ENCODE peak calls at places on chromosomes 3 and 15, in four cellular contexts. Z is GM12878, I is HepG2, D is H1. T is an unnamed sample.
A peak's percentile ranks its signal among the peaks of the same experiment; 100 is the strongest.

GRCh38 chr3:22236490-22237271 is 485.7 kb upstream of the ZNF385D start:
- DNase-seq in Z (no peak), I (no peak), D (no peak), T (no peak)

GRCh38 chr15:81334768-81335447 is 11.0 kb upstream of the STARD5 start:
- DNase-seq in I (no peak), D (no peak), Z (no peak), T (no peak)

GRCh38 chr15:87597346-87598052 is 659.0 kb downstream of the NTRK3 start:
- DNase-seq in D (no peak), Z (no peak), I (no peak), T (no peak)

GRCh38 chr3:99999541-99999940 is 114.8 kb downstream of the FILIP1L start:
- DNase-seq in D (no peak), Z (no peak), I (no peak), T (no peak)

GRCh38 chr15:58438956-58439355 is 7.2 kb downstream of the LIPC start:
- DNase-seq in Z (no peak), I (peak; percentile 77), D (no peak), T (peak; percentile 36)

GRCh38 chr3:50815844-50816243 is 141.1 kb downstream of the DOCK3 start:
- DNase-seq in Z (no peak), D (no peak), I (no peak), T (no peak)

GRCh38 chr15:72796515-72797337 is 13.2 kb upstream of the ADPGK start:
- DNase-seq in I (no peak), D (peak; percentile 70), Z (no peak), T (no peak)

GRCh38 chr3:112199622-112200316 is 66.7 kb upstream of the GCSAM start:
- DNase-seq in I (no peak), Z (no peak), D (no peak), T (no peak)

GRCh38 chr15:82919231-82919886 is 33.2 kb downstream of the HOMER2 start:
- DNase-seq in I (peak; percentile 96), D (no peak), Z (no peak), T (no peak)

GRCh38 chr3:97698691-97699090 is 65.9 kb upstream of the ARL6 start:
- DNase-seq in D (no peak), Z (no peak), I (no peak), T (no peak)

GRCh38 chr3:141076821-141077571 is 25.8 kb downstream of the SPSB4 start:
- DNase-seq in I (no peak), D (no peak), Z (no peak), T (no peak)

GRCh38 chr3:177681852-177682251 is 484.6 kb upstream of the TBL1XR1 start:
- DNase-seq in D (no peak), Z (no peak), I (no peak), T (no peak)

GRCh38 chr15:58070801-58071418 is 5.4 kb upstream of the ALDH1A2 start:
- DNase-seq in I (peak; percentile 40), Z (no peak), D (peak; percentile 75), T (peak; percentile 63)

GRCh38 chr3:46825450-46825849 is 37.8 kb downstream of the MYL3 start:
- DNase-seq in Z (no peak), I (no peak), D (no peak), T (no peak)

GRCh38 chr3:77513541-77513940 is 473.6 kb downstream of the ROBO2 start:
- DNase-seq in Z (no peak), D (no peak), I (no peak), T (no peak)

GRCh38 chr3:49165771-49166751 is at the start of gene CCDC71:
- DNase-seq in Z (peak; percentile 20), D (peak; percentile 90), I (peak; percentile 43), T (peak; percentile 60)

DNA sequence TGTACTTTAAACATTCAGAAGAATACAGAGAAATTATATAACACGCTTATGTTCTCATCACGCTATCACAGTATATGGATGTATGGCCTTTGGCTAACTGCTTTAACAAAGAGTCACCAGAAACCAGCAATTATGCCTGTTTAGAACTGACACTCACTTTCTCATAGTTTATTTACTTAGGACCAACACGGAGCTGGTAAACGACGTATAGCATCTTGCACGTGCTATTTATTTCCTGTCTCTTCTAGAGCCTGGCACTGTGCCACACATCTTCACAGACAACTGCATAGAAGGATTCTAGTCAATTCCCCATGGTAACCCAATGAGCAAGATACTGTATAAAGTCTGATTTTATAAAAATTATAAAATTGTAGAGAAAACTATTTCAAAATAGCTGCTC is 43.6 kb downstream of the TBC1D2B start:
- DNase-seq in I (no peak), Z (no peak), D (no peak), T (no peak)
- TF ChIP-seq SUZ12 in I (no peak), Z (no peak), D (no peak), T (no peak)

GRCh38 chr15:90347666-90348065 is 4.4 kb upstream of the ZNF774 start:
- DNase-seq in Z (no peak), I (no peak), D (no peak), T (no peak)

GRCh38 chr15:90349072-90349471 is 3.0 kb upstream of the ZNF774 start:
- DNase-seq in I (no peak), Z (no peak), D (no peak), T (no peak)

GRCh38 chr15:90345859-90346258 is 6.2 kb upstream of the ZNF774 start:
- DNase-seq in D (no peak), Z (no peak), I (no peak), T (no peak)

GRCh38 chr15:90351479-90352108 is 490 bp upstream of the ZNF774 start:
- DNase-seq in D (peak; percentile 92), Z (no peak), I (no peak), T (no peak)

DNA sequence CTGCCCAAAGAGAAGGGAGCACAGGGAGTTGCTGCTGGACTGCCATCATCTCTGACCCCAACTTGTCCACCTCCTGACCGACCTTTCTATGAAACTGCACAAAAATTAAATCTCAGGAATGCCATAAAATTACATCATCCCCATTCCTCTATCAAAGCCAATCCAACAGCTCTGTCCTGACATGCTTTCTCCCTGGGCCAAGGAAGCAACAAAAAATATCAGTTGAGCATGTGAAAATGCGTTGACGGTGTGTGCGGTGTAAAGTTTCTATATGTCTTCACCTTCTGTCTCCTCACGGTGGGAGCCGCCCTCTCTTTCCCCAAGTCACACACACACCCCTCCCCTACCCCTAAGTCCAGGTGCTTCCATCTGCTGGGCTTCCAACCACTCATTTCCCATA is 3.6 kb upstream of the ZNF774 start:
- DNase-seq in D (no peak), I (no peak), Z (no peak), T (no peak)
- TF ChIP-seq ZNF274 in D (no peak), I (no peak), Z (no peak), T (no peak)

GRCh38 chr3:28989646-28990089 is 291.2 kb upstream of the RBMS3 start:
- DNase-seq in I (no peak), D (no peak), Z (peak; percentile 32), T (no peak)

DNA sequence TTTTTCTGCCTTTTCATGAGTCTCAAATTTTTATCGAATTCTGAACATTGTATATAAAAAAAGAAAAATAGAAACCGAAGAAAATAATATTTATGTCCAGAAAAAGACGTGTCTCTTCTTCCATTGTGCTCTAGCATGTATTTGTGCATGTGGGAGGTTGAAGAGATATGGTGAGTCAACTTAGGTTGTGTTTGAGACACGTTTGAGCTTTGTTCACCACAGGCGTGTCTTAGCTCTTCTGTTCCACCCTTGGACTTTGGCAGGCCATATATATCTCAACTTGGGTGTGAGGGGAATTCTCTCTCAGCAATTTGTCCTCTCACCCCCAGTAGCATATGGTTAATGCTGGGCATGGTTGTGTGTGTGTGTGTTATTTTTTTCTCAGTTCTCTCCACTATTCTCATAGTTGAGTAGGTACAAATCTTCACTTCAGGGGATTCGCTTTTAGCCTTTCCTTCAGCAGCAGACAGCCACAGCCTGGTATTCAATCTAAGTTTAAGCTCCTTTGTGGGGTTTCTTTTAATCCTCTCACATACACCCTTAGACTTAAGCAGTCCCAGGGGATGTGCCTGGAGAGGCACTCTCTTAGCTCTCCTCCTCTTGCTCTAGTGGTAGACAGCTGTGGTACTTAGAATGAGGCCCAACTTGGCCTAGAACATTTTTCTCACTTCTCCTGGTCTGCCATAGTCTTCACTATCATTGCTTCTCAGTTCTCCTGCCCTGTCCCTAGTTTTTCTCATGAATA is 286.5 kb upstream of the RBMS3 start:
- DNase-seq in I (no peak), Z (no peak), D (no peak), T (no peak)
- H3K4me3 ChIP-seq in I (no peak overlapping the region), Z (no peak overlapping the region), D (no peak overlapping the region), T (no peak overlapping the region)

GRCh38 chr15:45401665-45402161 is 23.4 kb upstream of the GATM start:
- DNase-seq in I (no peak), Z (no peak), D (no peak), T (no peak)

GRCh38 chr15:45407786-45408185 is 29.4 kb upstream of the GATM start:
- DNase-seq in Z (no peak), D (no peak), I (no peak), T (no peak)

GRCh38 chr15:45399381-45400212 is 21.3 kb upstream of the GATM start:
- DNase-seq in D (no peak), Z (no peak), I (peak; percentile 65), T (no peak)

GRCh38 chr15:45402162-45402954 is 24.0 kb upstream of the GATM start:
- DNase-seq in Z (peak; percentile 98), I (peak; percentile 97), D (peak; percentile 93), T (peak; percentile 82)

DNA sequence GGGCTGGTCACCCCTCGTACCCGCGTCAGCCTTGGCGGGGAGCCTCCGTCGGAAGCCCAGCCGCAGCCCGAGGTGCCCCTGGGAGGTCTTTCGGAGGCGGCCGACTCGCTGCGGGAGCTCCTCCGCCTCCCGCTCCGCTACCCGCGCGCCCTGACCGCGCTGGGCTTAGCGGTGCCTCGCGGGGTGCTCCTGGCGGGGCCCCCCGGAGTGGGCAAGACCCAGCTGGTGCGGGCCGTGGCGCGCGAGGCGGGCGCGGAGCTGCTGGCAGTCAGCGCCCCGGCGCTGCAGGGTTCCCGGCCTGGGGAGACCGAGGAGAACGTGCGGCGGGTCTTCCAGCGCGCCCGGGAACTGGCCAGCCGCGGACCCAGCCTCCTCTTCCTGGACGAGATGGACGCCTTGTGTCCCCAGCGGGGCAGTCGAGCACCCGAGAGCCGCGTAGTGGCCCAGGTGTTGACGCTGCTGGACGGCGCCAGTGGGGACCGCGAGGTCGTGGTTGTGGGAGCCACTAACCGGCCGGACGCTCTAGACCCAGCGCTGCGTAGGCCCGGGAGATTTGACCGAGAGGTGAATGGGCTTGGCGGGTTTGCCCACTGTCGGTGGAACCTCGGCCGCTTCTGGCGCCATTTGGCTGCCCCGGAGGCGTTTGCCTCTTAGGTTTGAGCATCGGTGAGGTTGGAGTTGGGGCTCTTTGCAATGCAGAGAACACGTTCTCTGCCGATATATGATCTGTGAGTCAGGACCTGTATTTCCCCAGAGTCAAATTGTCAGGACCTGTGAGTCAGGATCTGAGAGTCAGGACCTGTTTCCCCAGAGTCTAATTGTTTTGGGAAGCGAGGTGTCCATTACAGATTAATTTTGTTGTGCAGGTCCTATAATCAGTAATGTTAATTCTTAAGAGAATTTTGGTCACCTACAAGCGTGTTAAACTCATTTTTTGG is 24.9 kb upstream of the GATM start:
- DNase-seq in Z (no peak), I (no peak), D (peak; percentile 56), T (no peak)
- TF ChIP-seq SUZ12 in Z (no peak), I (no peak), D (no peak), T (no peak)

GRCh38 chr3:136604961-136605360 is 147.2 kb downstream of the STAG1 start:
- DNase-seq in D (no peak), Z (no peak), I (no peak), T (no peak)
- TF ChIP-seq ZNF274 in D (no peak), Z (no peak), I (no peak), T (no peak)

DNA sequence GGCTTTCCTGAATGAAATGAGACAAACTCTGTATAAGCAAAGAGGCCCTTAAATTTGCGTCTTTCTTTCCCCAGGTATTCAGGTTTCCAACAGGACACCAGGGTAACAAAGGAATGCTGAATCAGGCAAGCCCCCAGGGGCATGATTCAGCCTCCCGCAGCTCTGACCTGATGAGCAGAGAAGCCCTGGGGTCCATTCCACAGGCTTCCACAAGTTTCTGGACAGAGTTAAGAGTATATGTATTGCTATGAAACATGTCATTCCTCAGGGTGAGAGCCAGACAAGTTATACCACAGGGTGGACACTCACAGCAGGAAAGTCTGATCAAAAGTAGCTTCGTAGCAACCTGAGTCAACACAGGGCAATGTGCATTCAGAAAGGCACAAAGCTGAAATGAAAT is 68.1 kb upstream of the CTNNB1 start:
- DNase-seq in D (no peak), Z (no peak), I (no peak), T (peak; percentile 35)
- H3K4me3 ChIP-seq in D (no peak overlapping the region), Z (no peak overlapping the region), I (no peak overlapping the region), T (no peak overlapping the region)